ENCODE peak calls at places on chromosome 4, in eight cellular contexts. P, E, D, L, R, Y, Q and T are unnamed samples.
A peak's percentile ranks its signal among the peaks of the same experiment; 100 is the strongest.

GRCh38 chr4:53676402-53676871 is 85.2 kb upstream of the LNX1 start:
- DNase-seq in Y (no peak), Q (peak; percentile 53), R (no peak), P (no peak), L (peak; percentile 70), D (peak; percentile 96), E (peak; percentile 22), T (no peak)

GRCh38 chr4:8238061-8238511 is 31.5 kb upstream of the HTRA3 start:
- DNase-seq in D (no peak), E (no peak), P (no peak), L (no peak), R (no peak), Y (no peak), Q (no peak), T (no peak)

GRCh38 chr4:53173576-53173975 is 192.3 kb downstream of the SCFD2 start:
- DNase-seq in D (no peak), E (no peak), P (no peak), R (no peak), Y (no peak), Q (no peak), L (no peak), T (no peak)

GRCh38 chr4:75990129-75990528 is 616 bp downstream of the SDAD1 start:
- DNase-seq in R (no peak), Q (no peak), D (peak; percentile 31), L (peak; percentile 18), Y (no peak), P (no peak), E (no peak), T (no peak)

GRCh38 chr4:11741190-11741652 is 312.5 kb upstream of the HS3ST1 start:
- DNase-seq in Q (no peak), L (peak; percentile 62), Y (no peak), P (no peak), R (no peak), E (peak; percentile 64), D (peak; percentile 40), T (no peak)

GRCh38 chr4:181301735-181302380 is 941.3 kb upstream of the TENM3 start:
- DNase-seq in L (no peak), R (no peak), E (peak; percentile 12), D (peak; percentile 14), Q (no peak), P (peak; percentile 7), Y (peak; percentile 60), T (peak; percentile 11)

GRCh38 chr4:7968262-7968896 is 28.7 kb upstream of the AFAP1 start:
- DNase-seq in R (no peak), E (no peak), Y (no peak), L (no peak), Q (no peak), D (peak; percentile 89), P (no peak), T (no peak)

GRCh38 chr4:107050525-107051135 is 14.5 kb upstream of the DKK2 start:
- DNase-seq in Q (no peak), Y (no peak), L (peak; percentile 12), E (no peak), P (no peak), D (no peak), R (no peak), T (no peak)

GRCh38 chr4:8220661-8221446 is 21.8 kb downstream of the SH3TC1 start:
- DNase-seq in E (no peak), Q (no peak), R (no peak), L (no peak), Y (no peak), D (no peak), P (no peak), T (no peak)

GRCh38 chr4:41957634-41958033 is 22.4 kb downstream of the TMEM33 start:
- DNase-seq in D (peak; percentile 24), Q (no peak), R (no peak), Y (no peak), E (no peak), L (peak; percentile 20), P (no peak), T (peak; percentile 42)

GRCh38 chr4:167903291-167903721 is 189.0 kb upstream of the ANXA10 start:
- DNase-seq in E (peak; percentile 52), R (no peak), Q (no peak), L (peak; percentile 80), P (no peak), Y (no peak), D (peak; percentile 47), T (no peak)

GRCh38 chr4:6668391-6668790 is 25.3 kb upstream of the S100P start:
- DNase-seq in L (peak; percentile 25), Q (peak; percentile 16), Y (no peak), R (no peak), D (peak; percentile 16), P (peak; percentile 34), E (peak; percentile 93), T (no peak)

GRCh38 chr4:11949355-11949754 is 520.7 kb upstream of the HS3ST1 start:
- DNase-seq in P (no peak), E (no peak), L (no peak), D (no peak), R (no peak), Y (no peak), Q (no peak), T (no peak)

GRCh38 chr4:109029987-109030386 is 267.1 kb upstream of the ETNPPL start:
- DNase-seq in P (no peak), R (no peak), E (no peak), Y (no peak), D (no peak), Q (no peak), L (no peak), T (no peak)

GRCh38 chr4:140308366-140309123 is 64.9 kb upstream of the SCOC start:
- DNase-seq in L (peak; percentile 89), D (peak; percentile 66), R (no peak), P (peak; percentile 94), Y (no peak), E (peak; percentile 95), Q (peak; percentile 90), T (no peak)

GRCh38 chr4:137531951-137532868 is at the start of gene PCDH18:
- DNase-seq in Q (peak; percentile 84), R (peak; percentile 20), D (peak; percentile 98), E (peak; percentile 96), P (peak; percentile 97), L (peak; percentile 98), Y (peak; percentile 83), T (peak; percentile 24)

GRCh38 chr4:86482851-86483490 is 111.1 kb upstream of the PTPN13 start:
- DNase-seq in Y (no peak), R (no peak), E (no peak), Q (no peak), D (peak; percentile 33), P (no peak), L (peak; percentile 21), T (no peak)

GRCh38 chr4:153333874-153334273 is 10.6 kb upstream of the MND1 start:
- DNase-seq in P (no peak), Q (no peak), E (no peak), L (peak; percentile 19), D (no peak), R (no peak), Y (no peak), T (no peak)

GRCh38 chr4:121070696-121071639 is 1.4 kb downstream of the NDNF start:
- DNase-seq in Y (peak; percentile 63), L (peak; percentile 72), Q (no peak), R (peak; percentile 49), E (no peak), D (peak; percentile 44), P (no peak), T (peak; percentile 16)

DNA sequence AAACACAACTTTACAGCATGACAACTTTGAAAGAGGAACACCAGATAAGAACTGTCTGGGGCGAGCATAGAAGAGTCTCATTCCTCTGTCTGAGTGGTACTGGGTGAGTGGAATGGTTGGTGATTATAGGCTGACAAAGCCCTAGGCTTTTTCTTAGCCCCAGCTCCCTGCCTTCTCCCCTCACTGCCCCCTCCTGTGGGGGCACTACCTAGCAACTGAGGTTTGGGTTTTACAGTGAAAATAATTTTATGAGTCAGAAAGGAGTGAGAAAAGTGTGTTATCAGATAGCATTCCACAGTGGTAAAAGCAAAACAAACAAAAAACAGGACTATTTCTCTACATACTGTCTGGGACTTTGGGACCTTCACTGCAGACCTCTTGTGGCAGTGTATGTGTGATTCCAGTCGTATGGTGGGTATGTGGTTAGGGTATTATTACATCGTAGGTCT is 10.5 kb upstream of the TMEM165 start:
- DNase-seq in L (no peak), D (peak; percentile 23), Q (no peak), P (no peak), Y (no peak), R (no peak), E (peak; percentile 54), T (no peak)
- TF ChIP-seq CTCF in L (no peak), D (no peak), Q (no peak), P (no peak), Y (no peak), R (no peak), E (no peak), T (no peak)

GRCh38 chr4:177348348-177348747 is 38.7 kb downstream of the NEIL3 start:
- DNase-seq in L (no peak), Q (no peak), R (no peak), D (no peak), P (no peak), E (no peak), Y (no peak), T (no peak)

GRCh38 chr4:177351611-177352010 is 41.9 kb downstream of the NEIL3 start:
- DNase-seq in Q (no peak), Y (no peak), L (no peak), R (no peak), D (no peak), E (no peak), P (no peak), T (no peak)

DNA sequence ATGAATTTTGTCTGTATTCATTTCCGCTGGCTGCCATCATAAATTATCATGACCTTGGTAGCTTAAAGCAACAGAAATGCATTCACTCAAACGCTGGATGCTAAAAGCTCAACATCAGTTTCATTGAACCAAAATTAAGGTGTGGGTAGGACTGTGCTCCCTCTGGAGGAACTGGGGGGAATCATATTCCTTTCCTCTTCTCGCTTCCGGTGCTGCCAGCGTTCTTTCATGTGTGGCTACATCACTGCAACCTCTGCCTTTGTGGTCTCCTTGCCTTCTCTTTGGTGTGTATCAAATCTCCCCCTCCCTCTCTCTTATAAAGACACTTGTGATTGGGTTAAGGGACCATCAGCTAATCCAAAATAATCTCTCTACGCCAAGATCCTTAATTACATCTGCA is 39.5 kb downstream of the NEIL3 start:
- DNase-seq in E (no peak), Q (no peak), D (no peak), L (no peak), R (no peak), Y (no peak), P (no peak), T (no peak)
- TF ChIP-seq CTCF in E (no peak), Q (no peak), D (no peak), L (no peak), R (no peak), Y (peak; percentile 4), P (no peak), T (no peak)

GRCh38 chr4:71355971-71356370 is 17.2 kb downstream of the SLC4A4 start:
- DNase-seq in Q (no peak), R (no peak), E (no peak), D (no peak), L (no peak), P (no peak), Y (no peak), T (no peak)
- TF ChIP-seq CTCF in Q (no peak), R (no peak), E (no peak), D (no peak), L (no peak), P (no peak), Y (no peak), T (no peak)

DNA sequence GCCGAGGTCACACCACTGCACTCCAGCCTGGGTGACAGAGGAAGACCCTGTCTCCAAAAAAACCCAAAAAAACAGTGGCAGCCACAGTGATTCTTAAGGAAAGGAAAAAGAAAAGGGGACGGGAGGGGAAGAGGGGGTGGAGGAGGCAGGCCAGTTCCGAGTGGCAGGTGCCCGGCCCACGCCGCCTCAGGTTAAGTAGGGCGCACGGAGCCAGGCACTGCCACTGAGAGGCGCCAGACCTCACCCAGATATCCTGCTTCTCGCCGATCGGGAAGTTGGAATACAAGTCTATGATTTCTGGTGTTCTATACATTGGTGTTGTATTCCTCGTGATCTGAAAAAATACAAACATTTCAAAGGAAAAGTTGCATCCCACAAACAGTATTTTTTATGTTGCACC is 35.9 kb downstream of the GAK start:
- DNase-seq in Y (no peak), D (no peak), R (no peak), Q (no peak), E (no peak), P (no peak), L (no peak), T (no peak)
- TF ChIP-seq CTCF in Y (peak; percentile 10), D (no peak), R (no peak), Q (no peak), E (no peak), P (no peak), L (no peak), T (no peak)